ENCODE peak calls at places on chromosome 20, in five cellular contexts. I, J, M, X and W are unnamed samples.

GRCh38 chr20:19620471-19620870 is 137.6 kb upstream of the RIN2 start:
- DNase-seq in I (no peak), J (no peak), M (no peak), X (no peak), W (no peak)

GRCh38 chr20:63163596-63164560 is 52.1 kb downstream of the YTHDF1 start:
- DNase-seq in I (no peak), J (no peak), M (no peak), X (no peak), W (no peak)

GRCh38 chr20:47389867-47390347 is 33.4 kb upstream of the ZMYND8 start:
- DNase-seq in I (no peak), J (no peak), M (no peak), X (peak), W (no peak)

GRCh38 chr20:24565952-24566351 is 96.5 kb downstream of the SYNDIG1 start:
- DNase-seq in I (no peak), J (no peak), M (no peak), X (no peak), W (no peak)

GRCh38 chr20:23084282-23084844 is 1.8 kb downstream of the CD93 start:
- DNase-seq in I (no peak), J (no peak), M (no peak), X (no peak), W (no peak)

GRCh38 chr20:37256286-37256685 is 5.3 kb downstream of the GHRH start:
- DNase-seq in I (no peak), J (no peak), M (no peak), X (no peak), W (no peak)

GRCh38 chr20:34915749-34916455 is 39.5 kb downstream of the ACSS2 start:
- DNase-seq in I (no peak), J (no peak), M (no peak), X (no peak), W (no peak)

GRCh38 chr20:23214903-23215302 is 128.8 kb upstream of the CD93 start:
- DNase-seq in I (no peak), J (no peak), M (no peak), X (no peak), W (no peak)

GRCh38 chr20:24981282-24981681 is 11.3 kb downstream of the APMAP start:
- DNase-seq in I (no peak), J (no peak), M (no peak), X (no peak), W (no peak)

GRCh38 chr20:32685541-32686529 is 12.1 kb upstream of the C20orf203 start:
- DNase-seq in I (peak), J (no peak), M (no peak), X (peak), W (no peak)

GRCh38 chr20:21048841-21049273 is 57.3 kb downstream of the LINC00237 start:
- DNase-seq in I (no peak), J (peak), M (peak), X (peak), W (peak)

GRCh38 chr20:57985278-57985677 is 243.2 kb downstream of the ANKRD60 start:
- DNase-seq in I (peak), J (no peak), M (no peak), X (no peak), W (no peak)

GRCh38 chr20:50772418-50773185 is 22.3 kb upstream of the BCAS4 start:
- DNase-seq in I (no peak), J (no peak), M (no peak), X (no peak), W (no peak)

GRCh38 chr20:38748097-38748862 is at the start of gene ACTR5:
- DNase-seq in I (peak), J (peak), M (peak), X (peak), W (peak)

GRCh38 chr20:47150403-47151152 is 205.9 kb downstream of the ZMYND8 start:
- DNase-seq in I (peak), J (no peak), M (peak), X (peak), W (no peak)

GRCh38 chr20:3407426-3408250 is at the start of gene DNAAF9:
- DNase-seq in I (peak), J (peak), M (peak), X (peak), W (peak)

GRCh38 chr20:51092238-51092822 is 69.4 kb upstream of the KCNG1 start:
- DNase-seq in I (no peak), J (no peak), M (no peak), X (peak), W (no peak)

GRCh38 chr20:6026051-6026450 is 27.8 kb downstream of the LRRN4 start:
- DNase-seq in I (no peak), J (no peak), M (no peak), X (peak), W (no peak)

GRCh38 chr20:4151991-4152695 is 136.8 kb upstream of the RNF24 start:
- DNase-seq in I (no peak), J (no peak), M (no peak), X (peak), W (no peak)

GRCh38 chr20:25136643-25137559 is 55.0 kb upstream of the VSX1 start:
- DNase-seq in I (peak), J (no peak), M (no peak), X (peak), W (no peak)

GRCh38 chr20:49865559-49865958 is 49.8 kb downstream of the SPATA2 start:
- DNase-seq in I (no peak), J (no peak), M (no peak), X (peak), W (no peak)

GRCh38 chr20:9339708-9340107 is 174.7 kb upstream of the LAMP5 start:
- DNase-seq in I (no peak), J (no peak), M (no peak), X (no peak), W (no peak)

GRCh38 chr20:17895641-17896246 is 72.8 kb downstream of the SNX5 start:
- DNase-seq in I (peak), J (peak), M (no peak), X (peak), W (no peak)

GRCh38 chr20:49938173-49939163 is 2.3 kb downstream of the RNF114 start:
- DNase-seq in I (peak), J (no peak), M (no peak), X (peak), W (no peak)

GRCh38 chr20:13271977-13272975 is 51.2 kb downstream of the ISM1 start:
- DNase-seq in I (no peak), J (no peak), M (no peak), X (no peak), W (no peak)

GRCh38 chr20:62977613-62978558 is 25.4 kb downstream of the SLC17A9 start:
- DNase-seq in I (no peak), J (peak), M (peak), X (no peak), W (peak)

GRCh38 chr20:39299783-39300182 is 337.6 kb downstream of the DHX35 start:
- DNase-seq in I (no peak), J (no peak), M (no peak), X (no peak), W (no peak)

GRCh38 chr20:34390769-34391447 is 27.8 kb downstream of the ITCH start:
- DNase-seq in I (peak), J (no peak), M (peak), X (peak), W (no peak)

GRCh38 chr20:25012616-25013189 is 20.2 kb upstream of the APMAP start:
- DNase-seq in I (no peak), J (no peak), M (no peak), X (no peak), W (no peak)

GRCh38 chr20:37989601-37990001 is 43.7 kb downstream of the TTI1 start:
- DNase-seq in I (no peak), J (no peak), M (no peak), X (no peak), W (no peak)

GRCh38 chr20:61558726-61559125 is 306.7 kb downstream of the CDH4 start:
- DNase-seq in I (no peak), J (no peak), M (no peak), X (peak), W (no peak)

GRCh38 chr20:61561111-61561830 is 309.2 kb downstream of the CDH4 start:
- DNase-seq in I (no peak), J (no peak), M (no peak), X (peak), W (no peak)

GRCh38 chr20:61562897-61563504 is 310.9 kb downstream of the CDH4 start:
- DNase-seq in I (no peak), J (no peak), M (no peak), X (no peak), W (no peak)

GRCh38 chr20:61559706-61560315 is 307.8 kb downstream of the CDH4 start:
- DNase-seq in I (no peak), J (no peak), M (no peak), X (no peak), W (no peak)

GRCh38 chr20:61560361-61560853 is 308.3 kb downstream of the CDH4 start:
- DNase-seq in I (no peak), J (no peak), M (no peak), X (peak), W (no peak)
- TF ChIP-seq CTCF in I (no peak), J (no peak), M (no peak), X (peak), W (no peak)

GRCh38 chr20:48737463-48738093 is 90.2 kb downstream of the PREX1 start:
- DNase-seq in I (no peak), J (no peak), M (no peak), X (no peak), W (no peak)
- TF ChIP-seq CTCF in I (no peak), J (no peak), M (no peak), X (no peak), W (no peak)

GRCh38 chr20:44696315-44696714 is 18.9 kb upstream of the CCN5 start:
- DNase-seq in I (no peak), J (no peak), M (no peak), X (no peak), W (no peak)
- TF ChIP-seq CTCF in I (no peak), J (no peak), M (peak), X (peak), W (no peak)

GRCh38 chr20:1588869-1589460 is 30.8 kb downstream of the SIRPB1 start:
- DNase-seq in I (no peak), J (no peak), M (no peak), X (no peak), W (no peak)
- TF ChIP-seq CTCF in I (no peak), J (no peak), M (peak), X (peak), W (no peak)

DNA sequence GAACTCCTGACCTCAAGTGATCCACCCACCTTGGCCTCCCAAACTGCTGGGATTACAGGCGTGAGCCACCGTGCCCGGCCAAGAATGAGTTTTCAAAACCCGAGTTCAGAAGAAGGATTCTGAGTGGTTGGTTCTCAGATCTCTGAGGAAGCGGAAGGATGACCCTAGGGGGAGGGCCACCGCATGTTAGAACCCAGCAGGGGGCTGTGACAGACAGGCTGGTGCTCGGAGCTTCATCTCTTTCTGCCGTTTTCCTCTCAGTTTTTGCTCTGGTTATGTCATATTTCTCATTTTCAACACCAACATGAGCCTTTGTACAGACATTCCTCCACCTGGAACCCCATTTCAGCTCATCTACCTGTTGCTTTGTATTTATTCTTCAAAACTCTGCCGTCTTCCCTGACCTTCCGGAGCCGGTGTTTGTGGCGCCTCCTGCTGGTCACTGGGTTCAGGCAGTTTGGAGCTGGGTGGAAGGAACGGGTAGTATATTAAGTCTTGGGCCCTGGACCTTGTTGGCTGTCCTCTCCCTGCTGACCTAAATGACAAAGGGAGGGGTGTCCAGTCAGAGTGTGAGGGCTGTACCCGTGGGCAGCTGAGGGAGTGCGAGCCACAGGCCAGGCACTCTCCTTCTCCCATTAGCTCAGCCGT is at the start of gene DEFB123:
- DNase-seq in I (no peak), J (no peak), M (no peak), X (no peak), W (no peak)
- TF ChIP-seq CTCF in I (no peak), J (no peak), M (peak), X (no peak), W (no peak)

DNA sequence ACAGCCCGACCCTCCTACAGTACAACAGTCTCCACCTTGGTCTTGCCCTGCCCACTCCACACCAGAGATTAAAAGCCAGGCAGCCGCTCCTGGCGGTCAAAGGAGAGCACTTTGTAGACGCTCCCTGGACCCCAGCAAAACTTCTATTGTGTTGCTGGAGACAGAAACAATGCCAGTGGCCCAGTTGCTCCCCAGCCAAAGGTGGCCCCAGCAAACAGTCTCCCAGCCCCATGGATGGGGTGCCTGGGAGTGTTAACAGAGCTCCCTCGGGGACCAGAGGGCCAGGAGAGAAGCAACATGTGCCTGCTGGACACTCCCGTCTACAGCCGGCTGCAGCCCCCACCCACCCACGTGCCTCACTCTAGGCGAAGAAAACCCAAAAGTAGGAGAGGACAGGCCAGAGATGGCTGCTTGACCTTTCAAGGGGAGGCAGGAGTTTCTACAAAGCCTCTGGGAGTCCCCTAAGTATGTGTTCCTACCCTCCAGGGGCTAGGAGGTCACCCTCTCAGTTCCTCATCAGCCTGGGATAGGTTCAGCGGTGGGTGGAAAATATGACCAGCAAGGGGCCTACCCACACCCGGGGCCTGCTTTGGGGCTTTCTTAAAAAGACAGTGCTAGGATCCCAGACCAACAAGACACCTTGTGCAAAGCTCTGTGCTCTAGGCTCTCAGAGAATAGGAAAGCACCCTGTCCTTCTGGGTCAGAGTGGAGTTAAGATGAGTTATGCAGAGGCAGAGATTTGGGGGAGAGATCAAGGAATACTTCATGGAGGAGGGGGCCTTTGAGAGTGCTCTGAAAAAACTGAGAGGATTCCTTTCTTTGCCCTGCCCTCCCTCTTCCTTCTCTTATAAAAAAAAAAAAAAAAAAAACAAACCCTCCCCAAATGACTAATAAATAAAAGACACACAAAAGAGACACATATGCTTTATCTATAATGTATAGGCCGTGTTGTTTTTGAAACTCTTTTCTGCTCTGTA is 19.0 kb upstream of the PREX1 start:
- DNase-seq in I (peak), J (peak), M (no peak), X (no peak), W (no peak)
- TF ChIP-seq CTCF in I (no peak), J (no peak), M (no peak), X (no peak), W (no peak)

GRCh38 chr20:44135811-44136204 is 51.2 kb downstream of the JPH2 start:
- DNase-seq in I (no peak), J (no peak), M (no peak), X (no peak), W (no peak)
- TF ChIP-seq CTCF in I (no peak), J (no peak), M (no peak), X (no peak), W (no peak)

DNA sequence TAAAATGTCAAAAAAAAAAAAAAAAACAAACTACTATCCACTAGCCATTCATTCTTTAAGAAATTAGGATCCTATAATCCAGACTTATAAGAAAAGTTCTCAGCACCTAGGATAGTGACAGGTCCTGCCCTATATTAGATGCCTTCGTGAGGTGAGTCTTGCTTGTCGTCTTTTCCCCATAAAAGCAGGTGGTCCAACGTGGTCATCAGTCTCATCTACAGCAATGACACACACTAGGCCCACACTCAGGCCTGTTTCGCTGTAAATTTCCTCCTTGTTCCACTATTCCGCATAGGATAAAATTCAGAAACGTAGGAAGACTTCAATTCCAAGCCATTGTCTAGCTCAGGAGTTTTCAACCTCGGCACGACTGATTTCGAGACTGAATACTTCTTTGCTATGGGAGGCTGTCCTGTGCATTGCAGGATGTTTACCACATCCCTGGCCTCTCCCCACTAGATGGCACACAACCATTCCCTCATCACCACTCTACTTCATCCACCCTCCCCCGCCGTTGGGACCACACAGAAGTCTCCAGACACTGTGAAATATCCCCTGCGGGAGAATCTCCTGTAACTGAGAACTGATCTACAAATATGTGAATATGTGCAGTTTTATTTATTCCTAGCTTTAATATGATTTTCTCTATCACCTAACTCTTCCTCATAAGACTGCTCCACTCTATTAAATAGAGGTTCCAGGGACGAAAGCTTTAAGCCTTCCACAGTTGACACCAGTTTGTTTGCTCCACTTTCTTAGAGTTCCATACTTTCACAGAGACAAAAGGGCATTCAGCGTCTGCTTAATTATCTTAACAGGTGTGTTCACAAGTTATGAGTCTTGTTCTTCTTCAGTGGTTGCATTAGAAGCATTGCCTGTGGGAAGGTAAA is 346.3 kb downstream of the BMP2 start:
- DNase-seq in I (peak), J (no peak), M (peak), X (peak), W (no peak)
- TF ChIP-seq CTCF in I (peak), J (no peak), M (peak), X (peak), W (no peak)

DNA sequence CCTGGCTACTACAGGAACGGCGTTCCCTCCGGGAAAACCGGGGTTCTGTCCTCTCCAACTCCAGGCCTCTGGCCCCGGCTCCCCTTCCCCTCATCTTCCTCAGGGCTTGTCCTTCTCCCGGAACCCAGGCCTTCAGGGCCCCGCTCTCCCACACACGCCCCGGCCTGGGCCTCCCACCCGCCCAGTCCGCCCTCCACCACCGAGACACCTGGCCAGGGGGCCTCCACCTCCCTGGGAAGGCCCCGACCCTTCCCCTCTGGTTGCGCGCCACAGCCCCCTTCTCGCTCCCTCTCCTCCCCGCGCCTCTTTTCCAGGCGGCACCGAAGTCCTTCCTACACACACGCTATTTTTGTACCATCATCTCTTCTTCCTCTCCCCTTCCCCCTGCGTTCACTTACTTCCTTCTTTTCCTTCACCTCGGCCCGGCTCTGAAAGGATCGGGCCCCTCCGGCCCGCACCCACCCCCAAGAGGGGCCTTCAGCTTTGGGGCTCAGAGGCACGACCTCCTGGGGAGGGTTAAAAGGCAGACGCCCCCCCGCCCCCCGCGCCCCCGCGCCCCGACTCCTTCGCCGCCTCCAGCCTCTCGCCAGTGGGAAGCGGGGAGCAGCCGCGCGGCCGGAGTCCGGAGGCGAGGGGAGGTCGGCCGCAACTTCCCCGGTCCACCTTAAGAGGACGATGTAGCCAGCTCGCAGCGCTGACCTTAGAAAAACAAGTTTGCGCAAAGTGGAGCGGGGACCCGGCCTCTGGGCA is 1.3 kb upstream of the SIRPA start:
- DNase-seq in I (peak), J (no peak), M (no peak), X (no peak), W (no peak)
- TF ChIP-seq CTCF in I (no peak), J (no peak), M (no peak), X (no peak), W (no peak)

GRCh38 chr20:45294003-45294368 is 12.7 kb upstream of the RBPJL start:
- DNase-seq in I (no peak), J (no peak), M (no peak), X (no peak), W (no peak)
- TF ChIP-seq CTCF in I (no peak), J (peak), M (no peak), X (no peak), W (peak)